ENCODE peak calls at places on chromosomes 7 and 10, in five cellular contexts. R is gastrocnemius medialis, C is lower lobe of right lung, U is NB4, V is MM.1S. M is an unnamed sample.

GRCh38 chr7:86437951-86438450 is 205.7 kb upstream of the GRM3 start:
- DNase-seq in R (no peak), C (no peak), U (no peak), V (no peak), M (no peak)

GRCh38 chr7:41501016-41501415 is 201.9 kb downstream of the INHBA start:
- DNase-seq in R (no peak), C (no peak), U (no peak), V (no peak), M (no peak)

GRCh38 chr7:82263880-82264751 is 179.5 kb downstream of the CACNA2D1 start:
- DNase-seq in R (no peak), C (no peak), U (no peak), V (no peak), M (no peak)

GRCh38 chr7:63925626-63926460 is 72.8 kb upstream of the ZNF722 start:
- DNase-seq in R (peak), C (peak), U (peak), V (peak), M (no peak)

GRCh38 chr7:50781894-50782293 is 802 bp downstream of the GRB10 start:
- DNase-seq in R (no peak), C (no peak), U (no peak), V (no peak), M (no peak)

GRCh38 chr10:132304756-132305509 is 2.8 kb downstream of the STK32C start:
- DNase-seq in R (no peak), C (peak), U (no peak), V (no peak), M (no peak)

GRCh38 chr7:157497367-157497743 is 160.6 kb downstream of the DNAJB6 start:
- DNase-seq in R (no peak), C (no peak), U (no peak), V (no peak), M (no peak)

GRCh38 chr7:92276486-92276885 is 30.7 kb downstream of the ANKIB1 start:
- DNase-seq in R (no peak), C (no peak), U (no peak), V (peak), M (no peak)

GRCh38 chr7:140928491-140929309 is 4.0 kb upstream of the BRAF start:
- DNase-seq in R (no peak), C (no peak), U (no peak), V (no peak), M (no peak)

GRCh38 chr10:28367865-28368541 is 65.1 kb upstream of the MPP7 start:
- DNase-seq in R (no peak), C (peak), U (peak), V (peak), M (no peak)

GRCh38 chr10:131846224-131847101 is 54.3 kb upstream of the PPP2R2D start:
- DNase-seq in R (no peak), C (no peak), U (no peak), V (no peak), M (no peak)

GRCh38 chr10:5841965-5842364 is 28.7 kb upstream of the GDI2 start:
- DNase-seq in R (no peak), C (no peak), U (no peak), V (no peak), M (no peak)

GRCh38 chr10:114520453-114520852 is 116.2 kb upstream of the AFAP1L2 start:
- DNase-seq in R (no peak), C (no peak), U (peak), V (no peak), M (peak)

GRCh38 chr7:67711706-67712105 is 715.1 kb downstream of the TYW1 start:
- DNase-seq in R (no peak), C (no peak), U (no peak), V (no peak), M (no peak)

GRCh38 chr7:1123721-1124120 is 35.8 kb downstream of the GPER1 start:
- DNase-seq in R (peak), C (peak), U (no peak), V (no peak), M (no peak)

GRCh38 chr10:70198696-70199466 is 28.6 kb upstream of the SAR1A start:
- DNase-seq in R (no peak), C (no peak), U (no peak), V (no peak), M (no peak)
- TF ChIP-seq CTCF in R (no peak), C (no peak), U (no peak), V (no peak), M (no peak)

DNA sequence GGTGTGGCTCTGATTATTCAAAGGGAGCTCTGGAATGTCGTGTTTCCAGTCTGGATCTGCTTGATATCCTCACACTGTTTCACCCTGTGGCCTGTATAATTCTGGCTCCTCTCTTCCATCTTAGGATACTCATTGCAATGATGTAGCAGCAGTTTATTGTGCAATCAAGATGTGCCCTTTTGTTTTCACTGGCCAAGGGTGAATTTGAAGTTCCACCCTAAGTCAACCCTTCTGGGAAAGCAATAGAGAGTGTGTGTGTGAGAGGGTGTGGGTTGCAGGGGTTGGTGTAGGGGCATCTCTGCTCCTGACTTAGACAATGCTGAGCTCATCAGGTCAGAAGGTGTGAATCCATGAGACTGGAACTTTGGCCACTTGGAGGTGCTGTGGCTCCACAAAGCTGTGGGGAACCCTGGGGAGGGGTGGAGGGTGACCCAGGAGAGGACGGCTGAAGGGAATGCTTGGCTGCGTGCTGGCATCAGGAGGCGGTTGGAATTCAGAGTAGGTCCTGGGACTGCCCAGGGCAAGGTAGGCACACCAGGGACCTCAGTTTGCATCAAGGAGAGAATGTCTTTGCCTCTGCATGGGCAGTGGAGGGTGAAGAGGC is 118.0 kb upstream of the PRSS58 start:
- DNase-seq in R (no peak), C (no peak), U (peak), V (peak), M (peak)
- TF ChIP-seq CTCF in R (peak), C (no peak), U (peak), V (peak), M (peak)

DNA sequence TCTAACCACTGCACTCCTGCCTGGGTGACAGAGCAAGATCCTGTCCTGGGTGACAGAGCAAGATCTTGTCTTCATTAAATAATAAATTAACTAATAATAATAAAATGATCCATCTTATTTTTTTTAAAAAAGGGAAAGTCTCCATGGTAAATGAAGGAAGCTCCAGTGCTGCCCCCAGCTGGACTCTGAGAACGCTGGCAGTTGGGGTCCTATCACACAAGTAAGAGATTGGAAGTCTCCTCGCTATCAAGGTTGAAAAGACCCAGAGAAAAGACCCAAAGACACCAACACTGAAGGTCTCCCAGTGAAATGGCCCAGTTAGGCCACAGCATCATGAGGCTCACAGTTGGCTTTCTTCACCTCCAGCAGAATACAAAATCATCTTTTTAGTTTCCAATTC is 13.8 kb upstream of the C10orf67 start:
- DNase-seq in R (no peak), C (no peak), U (no peak), V (no peak), M (no peak)
- TF ChIP-seq CTCF in R (no peak), C (no peak), U (no peak), V (no peak), M (no peak)

DNA sequence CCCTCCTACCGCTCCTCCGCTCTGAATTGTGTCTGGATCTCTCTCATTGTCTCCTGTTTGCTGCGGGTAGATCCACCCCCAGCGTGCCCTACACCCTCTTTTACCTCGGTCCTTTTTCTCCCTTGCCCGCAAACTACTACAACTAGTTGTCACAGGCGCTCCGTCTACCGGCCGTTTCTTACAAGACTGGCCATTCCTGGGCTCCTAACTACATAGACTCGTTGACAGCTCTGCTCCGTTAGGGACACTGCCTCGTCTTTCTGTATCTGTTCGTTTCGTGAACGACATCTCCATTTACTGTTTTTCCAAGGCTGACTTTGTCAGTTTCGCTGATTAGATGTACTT is 793 bp downstream of the TAF3 start:
- DNase-seq in R (no peak), C (peak), U (peak), V (peak), M (peak)
- TF ChIP-seq CTCF in R (no peak), C (peak), U (peak), V (peak), M (peak)

GRCh38 chr10:70267161-70267933 is 16.5 kb downstream of the NPFFR1 start:
- DNase-seq in R (no peak), C (no peak), U (peak), V (no peak), M (peak)
- TF ChIP-seq CTCF in R (no peak), C (peak), U (peak), V (no peak), M (peak)

DNA sequence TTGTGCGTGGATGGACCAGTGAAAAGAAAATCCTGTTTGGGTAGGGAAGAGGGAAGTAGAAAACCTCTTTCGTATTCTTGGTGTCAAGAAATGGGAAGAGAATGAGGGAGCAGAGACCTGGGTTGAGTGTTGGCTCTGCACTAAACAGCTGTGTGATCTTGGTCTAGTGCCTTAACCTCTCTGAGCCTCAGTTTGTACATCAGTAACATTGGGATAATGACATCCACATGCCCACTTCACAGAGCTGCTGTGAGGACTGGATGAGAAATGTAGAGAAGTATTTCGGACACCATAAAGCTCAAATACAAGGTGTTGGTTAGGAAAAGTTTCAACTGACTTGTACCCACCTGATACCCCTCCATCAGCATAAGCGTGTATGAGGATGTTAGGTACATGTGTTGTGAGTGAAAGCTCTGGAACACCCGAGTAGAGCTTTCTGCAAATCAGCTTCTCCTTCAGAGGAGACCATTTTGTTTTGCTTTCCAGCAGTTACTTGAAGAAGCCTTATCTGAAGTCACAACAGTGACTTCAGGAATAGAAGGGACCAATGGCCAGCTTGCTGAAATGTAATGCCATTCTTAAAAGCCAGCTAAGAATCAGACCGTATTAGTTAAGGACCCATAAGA is 11.2 kb downstream of the TRIM56 start:
- DNase-seq in R (no peak), C (no peak), U (no peak), V (no peak), M (no peak)
- TF ChIP-seq CTCF in R (no peak), C (no peak), U (no peak), V (no peak), M (no peak)

GRCh38 chr7:129644634-129645230 is 33.2 kb downstream of the NRF1 start:
- DNase-seq in R (no peak), C (no peak), U (peak), V (peak), M (peak)
- TF ChIP-seq CTCF in R (peak), C (peak), U (no peak), V (peak), M (peak)

DNA sequence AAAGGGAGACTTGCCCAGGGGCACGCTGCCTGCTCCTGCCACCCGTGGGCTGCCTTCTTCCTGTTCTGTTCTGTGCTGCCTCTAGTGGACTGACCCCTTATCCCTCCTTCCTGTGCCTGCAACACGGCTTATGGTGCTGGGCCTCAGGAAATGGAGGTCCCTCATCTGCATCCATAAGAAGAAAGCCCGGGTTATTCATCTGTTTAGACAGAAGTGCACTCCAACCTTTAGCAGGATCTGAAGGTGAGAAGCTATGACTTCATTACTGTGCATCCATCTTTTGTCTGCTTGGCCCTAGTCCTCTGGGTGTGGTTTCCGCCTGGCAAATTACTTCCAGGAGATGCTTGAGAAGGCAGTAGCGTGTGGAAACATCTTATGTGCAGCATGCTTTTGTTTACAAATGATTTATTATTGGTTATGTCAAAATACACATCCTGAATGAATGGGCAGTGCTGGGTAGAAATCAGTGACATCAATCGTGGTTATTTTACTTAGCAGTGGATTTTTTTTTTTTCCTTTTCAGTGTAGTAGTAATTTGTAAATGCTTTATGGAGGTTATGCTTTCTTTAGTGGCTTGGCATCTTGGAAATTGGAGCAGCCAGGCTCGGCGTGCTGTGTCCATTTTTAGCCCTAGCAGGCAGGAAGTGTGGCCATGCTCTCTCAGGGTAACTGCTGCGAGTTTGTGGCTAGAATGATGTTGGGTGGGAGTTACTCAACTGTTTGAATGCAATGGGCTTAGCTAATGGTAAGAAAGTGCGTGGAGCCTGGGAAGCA is 12.7 kb downstream of the PTPRE start:
- DNase-seq in R (no peak), C (no peak), U (peak), V (no peak), M (peak)
- TF ChIP-seq CTCF in R (no peak), C (peak), U (peak), V (peak), M (no peak)